ENCODE peak calls at places on chromosomes 5 and 9, in six cellular contexts. One of them, this sample, is unnamed.

GRCh38 chr5:174314261-174314660 is 268.8 kb downstream of the NSG2 start:
- DNase-seq in mesendoderm: no peak
- DNase-seq in IMR-90: no peak
- DNase-seq in H9: no peak
- DNase-seq in H1: no peak
- DNase-seq in neuronal stem cell: no peak
- DNase-seq in this sample: no peak

GRCh38 chr5:4647955-4648354 is 492.2 kb upstream of the ADAMTS16 start:
- DNase-seq in mesendoderm: no peak
- DNase-seq in IMR-90: no peak
- DNase-seq in H9: no peak
- DNase-seq in H1: no peak
- DNase-seq in neuronal stem cell: no peak
- DNase-seq in this sample: no peak

GRCh38 chr5:98839469-98840383 is 66.3 kb downstream of the RGMB start:
- DNase-seq in mesendoderm: peak
- DNase-seq in IMR-90: no peak
- DNase-seq in H9: peak
- DNase-seq in H1: no peak
- DNase-seq in neuronal stem cell: no peak
- DNase-seq in this sample: no peak

GRCh38 chr5:118366429-118366828 is 621.9 kb downstream of the DTWD2 start:
- DNase-seq in mesendoderm: no peak
- DNase-seq in IMR-90: no peak
- DNase-seq in H9: no peak
- DNase-seq in H1: no peak
- DNase-seq in neuronal stem cell: no peak
- DNase-seq in this sample: no peak

GRCh38 chr5:59637878-59638580 is 255.5 kb downstream of the PDE4D start:
- DNase-seq in mesendoderm: no peak
- DNase-seq in IMR-90: no peak
- DNase-seq in H9: no peak
- DNase-seq in H1: no peak
- DNase-seq in neuronal stem cell: no peak
- DNase-seq in this sample: no peak

GRCh38 chr5:137995077-137995746 is 37.7 kb downstream of the FAM13B start:
- DNase-seq in mesendoderm: no peak
- DNase-seq in IMR-90: peak
- DNase-seq in H9: no peak
- DNase-seq in H1: no peak
- DNase-seq in neuronal stem cell: no peak
- DNase-seq in this sample: peak

GRCh38 chr9:89022071-89022721 is 30.9 kb downstream of the S1PR3 start:
- DNase-seq in mesendoderm: peak
- DNase-seq in IMR-90: peak
- DNase-seq in H9: no peak
- DNase-seq in H1: no peak
- DNase-seq in neuronal stem cell: no peak
- DNase-seq in this sample: peak

GRCh38 chr5:39661026-39661779 is 236.4 kb upstream of the DAB2 start:
- DNase-seq in mesendoderm: peak
- DNase-seq in IMR-90: no peak
- DNase-seq in H9: no peak
- DNase-seq in H1: no peak
- DNase-seq in neuronal stem cell: no peak
- DNase-seq in this sample: peak

GRCh38 chr9:138103824-138104206 is 226.2 kb downstream of the CACNA1B start:
- DNase-seq in mesendoderm: no peak
- DNase-seq in IMR-90: no peak
- DNase-seq in H9: no peak
- DNase-seq in H1: peak
- DNase-seq in neuronal stem cell: no peak
- DNase-seq in this sample: no peak

GRCh38 chr5:23316060-23316591 is 191.3 kb upstream of the PRDM9 start:
- DNase-seq in mesendoderm: no peak
- DNase-seq in IMR-90: no peak
- DNase-seq in H9: no peak
- DNase-seq in H1: no peak
- DNase-seq in neuronal stem cell: no peak
- DNase-seq in this sample: no peak

GRCh38 chr9:28249424-28249823 is 676.1 kb upstream of the C9orf72 start:
- DNase-seq in mesendoderm: no peak
- DNase-seq in IMR-90: no peak
- DNase-seq in H9: no peak
- DNase-seq in H1: no peak
- DNase-seq in neuronal stem cell: no peak
- DNase-seq in this sample: no peak

GRCh38 chr9:136438909-136439549 is 616 bp downstream of the INPP5E start:
- DNase-seq in mesendoderm: peak
- DNase-seq in IMR-90: peak
- DNase-seq in H9: peak
- DNase-seq in H1: peak
- DNase-seq in neuronal stem cell: no peak
- DNase-seq in this sample: peak

GRCh38 chr9:112032009-112032408 is 135.4 kb downstream of the UGCG start:
- DNase-seq in mesendoderm: no peak
- DNase-seq in IMR-90: no peak
- DNase-seq in H9: no peak
- DNase-seq in H1: no peak
- DNase-seq in neuronal stem cell: no peak
- DNase-seq in this sample: no peak

GRCh38 chr5:68656936-68657857 is 436.6 kb upstream of the SLC30A5 start:
- DNase-seq in mesendoderm: peak
- DNase-seq in IMR-90: no peak
- DNase-seq in H9: peak
- DNase-seq in H1: no peak
- DNase-seq in neuronal stem cell: no peak
- DNase-seq in this sample: no peak

GRCh38 chr5:72166070-72166979 is 59.0 kb downstream of the MAP1B start:
- DNase-seq in mesendoderm: peak
- DNase-seq in IMR-90: peak
- DNase-seq in H9: peak
- DNase-seq in H1: peak
- DNase-seq in neuronal stem cell: no peak
- DNase-seq in this sample: no peak

GRCh38 chr9:77978086-77978781 is 53.4 kb downstream of the GNAQ start:
- DNase-seq in mesendoderm: no peak
- DNase-seq in IMR-90: no peak
- DNase-seq in H9: no peak
- DNase-seq in H1: no peak
- DNase-seq in neuronal stem cell: no peak
- DNase-seq in this sample: no peak

GRCh38 chr9:135792268-135793128 is 90.5 kb downstream of the KCNT1 start:
- DNase-seq in mesendoderm: no peak
- DNase-seq in IMR-90: no peak
- DNase-seq in H9: no peak
- DNase-seq in H1: no peak
- DNase-seq in neuronal stem cell: no peak
- DNase-seq in this sample: no peak

GRCh38 chr5:96157841-96158291 is 196.2 kb upstream of the ELL2 start:
- DNase-seq in mesendoderm: no peak
- DNase-seq in IMR-90: no peak
- DNase-seq in H9: no peak
- DNase-seq in H1: no peak
- DNase-seq in neuronal stem cell: no peak
- DNase-seq in this sample: peak

GRCh38 chr5:154086641-154087040 is 47.9 kb downstream of the MFAP3 start:
- DNase-seq in mesendoderm: no peak
- DNase-seq in IMR-90: no peak
- DNase-seq in H9: no peak
- DNase-seq in H1: no peak
- DNase-seq in neuronal stem cell: no peak
- DNase-seq in this sample: no peak

GRCh38 chr9:92661761-92662160 is 8.2 kb downstream of the IPPK start:
- DNase-seq in mesendoderm: no peak
- DNase-seq in IMR-90: no peak
- DNase-seq in H9: no peak
- DNase-seq in H1: no peak
- DNase-seq in neuronal stem cell: no peak
- DNase-seq in this sample: no peak

GRCh38 chr9:23044549-23044948 is 597.9 kb downstream of the DMRTA1 start:
- DNase-seq in mesendoderm: no peak
- DNase-seq in IMR-90: peak
- DNase-seq in H9: no peak
- DNase-seq in H1: no peak
- DNase-seq in neuronal stem cell: no peak
- DNase-seq in this sample: peak

GRCh38 chr5:141850183-141850768 is 27.9 kb downstream of the PCDH1 start:
- DNase-seq in mesendoderm: peak
- DNase-seq in IMR-90: peak
- DNase-seq in H9: no peak
- DNase-seq in H1: no peak
- DNase-seq in neuronal stem cell: peak
- DNase-seq in this sample: no peak

GRCh38 chr9:96020822-96021615 is 145.5 kb downstream of the ERCC6L2 start:
- DNase-seq in mesendoderm: peak
- DNase-seq in IMR-90: no peak
- DNase-seq in H9: no peak
- DNase-seq in H1: peak
- DNase-seq in neuronal stem cell: peak
- DNase-seq in this sample: peak

GRCh38 chr5:84249918-84250635 is 134.6 kb downstream of the EDIL3 start:
- DNase-seq in mesendoderm: peak
- DNase-seq in IMR-90: peak
- DNase-seq in H9: no peak
- DNase-seq in H1: no peak
- DNase-seq in neuronal stem cell: peak
- DNase-seq in this sample: peak

GRCh38 chr5:139453683-139454567 is 8.6 kb downstream of the ECSCR start:
- DNase-seq in mesendoderm: no peak
- DNase-seq in IMR-90: no peak
- DNase-seq in H9: no peak
- DNase-seq in H1: no peak
- DNase-seq in neuronal stem cell: no peak
- DNase-seq in this sample: no peak

GRCh38 chr5:143693691-143694252 is 118.2 kb upstream of the HMHB1 start:
- DNase-seq in mesendoderm: peak
- DNase-seq in IMR-90: no peak
- DNase-seq in H9: no peak
- DNase-seq in H1: no peak
- DNase-seq in neuronal stem cell: no peak
- DNase-seq in this sample: no peak

GRCh38 chr5:169071-169727 is 22.1 kb upstream of the LRRC14B start:
- DNase-seq in mesendoderm: no peak
- DNase-seq in IMR-90: peak
- DNase-seq in H9: no peak
- DNase-seq in H1: no peak
- DNase-seq in neuronal stem cell: no peak
- DNase-seq in this sample: no peak

GRCh38 chr5:108028411-108028810 is 353.5 kb downstream of the FBXL17 start:
- DNase-seq in mesendoderm: peak
- DNase-seq in IMR-90: peak
- DNase-seq in H9: no peak
- DNase-seq in H1: no peak
- DNase-seq in neuronal stem cell: peak
- DNase-seq in this sample: peak

GRCh38 chr9:4192450-4192849 is 107.4 kb downstream of the GLIS3 start:
- DNase-seq in mesendoderm: no peak
- DNase-seq in IMR-90: no peak
- DNase-seq in H9: no peak
- DNase-seq in H1: no peak
- DNase-seq in neuronal stem cell: no peak
- DNase-seq in this sample: no peak

GRCh38 chr9:133973791-133974630 is 18.1 kb downstream of the VAV2 start:
- DNase-seq in mesendoderm: peak
- DNase-seq in IMR-90: no peak
- DNase-seq in H9: no peak
- DNase-seq in H1: no peak
- DNase-seq in neuronal stem cell: no peak
- DNase-seq in this sample: no peak
- H3K18ac ChIP-seq in mesendoderm: no peak
- H3K18ac ChIP-seq in IMR-90: no peak
- H3K18ac ChIP-seq in H9: no peak
- H3K18ac ChIP-seq in H1: no peak
- H3K18ac ChIP-seq in neuronal stem cell: peak
- H3K18ac ChIP-seq in this sample: no peak

DNA sequence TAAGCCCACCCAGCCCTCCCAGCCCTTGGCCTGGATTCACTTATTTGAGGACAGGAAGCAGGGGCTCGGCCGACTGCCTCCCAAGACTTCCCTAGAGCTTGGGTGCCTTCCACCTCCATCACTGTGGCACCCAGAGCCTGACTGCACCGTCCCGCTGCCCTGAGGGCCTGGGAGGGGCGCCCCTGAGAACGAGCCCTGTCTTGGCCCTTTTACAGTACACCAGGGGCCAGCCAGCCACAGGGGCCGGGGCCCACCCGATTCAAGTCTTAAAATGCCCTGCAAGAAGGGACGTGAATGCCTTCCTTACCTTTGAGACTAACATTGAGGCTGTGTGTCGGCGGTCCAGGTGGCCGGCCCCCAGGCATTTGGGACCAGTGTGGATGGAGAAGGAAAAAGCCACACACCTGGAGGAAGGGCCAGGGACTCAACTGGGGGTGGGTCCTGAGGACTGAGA is 16.9 kb downstream of the FAM78A start:
- DNase-seq in mesendoderm: no peak
- DNase-seq in IMR-90: no peak
- DNase-seq in H9: no peak
- DNase-seq in H1: no peak
- DNase-seq in neuronal stem cell: no peak
- DNase-seq in this sample: no peak
- H3K27ac ChIP-seq in mesendoderm: no peak
- H3K27ac ChIP-seq in IMR-90: no peak
- H3K27ac ChIP-seq in H9: no peak
- H3K27ac ChIP-seq in H1: no peak
- H3K27ac ChIP-seq in neuronal stem cell: no peak
- H3K27ac ChIP-seq in this sample: no peak

DNA sequence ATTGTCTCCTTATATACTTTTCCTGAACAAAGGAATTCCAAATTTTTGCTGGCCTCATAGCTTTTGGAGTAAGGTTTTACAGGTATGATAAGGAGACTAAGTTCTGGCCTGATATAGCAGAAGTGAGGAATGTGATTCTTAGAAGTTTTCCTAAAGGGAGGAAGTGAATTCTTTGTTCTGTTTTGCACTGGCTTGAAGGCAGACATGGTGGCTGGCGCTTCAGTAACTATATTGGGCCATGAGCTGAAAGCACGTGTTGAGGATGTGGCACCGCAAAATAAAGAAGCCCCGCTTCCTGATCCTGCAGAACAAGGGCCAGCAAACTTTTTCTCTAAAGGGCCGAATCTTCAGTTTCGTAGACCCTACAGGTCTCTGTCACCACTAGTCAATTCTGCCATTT is 224.2 kb downstream of the SNX18 start:
- DNase-seq in mesendoderm: peak
- DNase-seq in IMR-90: no peak
- DNase-seq in H9: no peak
- DNase-seq in H1: no peak
- DNase-seq in neuronal stem cell: no peak
- DNase-seq in this sample: no peak
- H2BK120ac ChIP-seq in mesendoderm: no peak
- H2BK120ac ChIP-seq in IMR-90: peak
- H2BK120ac ChIP-seq in H9: no peak
- H2BK120ac ChIP-seq in H1: no peak
- H2BK120ac ChIP-seq in neuronal stem cell: no peak
- H2BK120ac ChIP-seq in this sample: peak

GRCh38 chr5:15069407-15069905 is 197.9 kb upstream of the ANKH start:
- DNase-seq in mesendoderm: no peak
- DNase-seq in IMR-90: no peak
- DNase-seq in H9: no peak
- DNase-seq in H1: no peak
- DNase-seq in neuronal stem cell: no peak
- DNase-seq in this sample: no peak

GRCh38 chr5:15064396-15064795 is 192.8 kb upstream of the ANKH start:
- DNase-seq in mesendoderm: no peak
- DNase-seq in IMR-90: no peak
- DNase-seq in H9: no peak
- DNase-seq in H1: no peak
- DNase-seq in neuronal stem cell: no peak
- DNase-seq in this sample: no peak
- H3K18ac ChIP-seq in mesendoderm: no peak
- H3K18ac ChIP-seq in IMR-90: no peak
- H3K18ac ChIP-seq in H9: no peak
- H3K18ac ChIP-seq in H1: no peak
- H3K18ac ChIP-seq in neuronal stem cell: no peak
- H3K18ac ChIP-seq in this sample: no peak

This sample was measured in mesenchymal stem cell.